ENCODE peak calls at places on chromosomes 16 and 17, in six cellular contexts. Y is CD4-positive, CD25-positive, alpha-beta regulatory T cell; N is activated CD4-positive, alpha-beta T cell treated with anti-CD3 and anti-CD28 coated beads, Interleukin-2, amount 50 U/mL, for 48 hours; R is stimulated activated CD4-positive, alpha-beta T cell treated with anti-CD3 and anti-CD28 coated beads, Interleukin-2, amount 100 ng/mL, for 24 hours; V is Caki2; F is posterior cingulate gyrus. B is an unnamed sample.

GRCh38 chr16:14070877-14071575 is at the start of gene MRTFB:
- DNase-seq in Y (peak), N (peak), R (peak), V (peak), F (peak), B (peak)

GRCh38 chr16:29701214-29701555 is 22.2 kb downstream of the QPRT start:
- DNase-seq in Y (no peak), N (no peak), R (no peak), V (no peak), F (no peak), B (no peak)

GRCh38 chr16:55943257-55943656 is 68.1 kb upstream of the CES5A start:
- DNase-seq in Y (no peak), N (no peak), R (no peak), V (no peak), F (no peak), B (no peak)

GRCh38 chr17:45287526-45288264 is 25.8 kb upstream of the SPATA32 start:
- DNase-seq in Y (no peak), N (no peak), R (no peak), V (no peak), F (no peak), B (no peak)

GRCh38 chr16:50303605-50304466 is 37.5 kb downstream of the ADCY7 start:
- DNase-seq in Y (no peak), N (no peak), R (no peak), V (no peak), F (peak), B (no peak)

GRCh38 chr16:87955302-87956168 is 4.3 kb downstream of the BANP start:
- DNase-seq in Y (peak), N (no peak), R (no peak), V (no peak), F (no peak), B (peak)

GRCh38 chr16:85912271-85912974 is 13.5 kb downstream of the IRF8 start:
- DNase-seq in Y (no peak), N (no peak), R (no peak), V (no peak), F (no peak), B (no peak)

GRCh38 chr17:60599220-60599619 is 773 bp upstream of the PPM1D start:
- DNase-seq in Y (no peak), N (no peak), R (no peak), V (no peak), F (no peak), B (no peak)

GRCh38 chr17:40072481-40073346 is 9.9 kb downstream of the THRA start:
- DNase-seq in Y (no peak), N (no peak), R (no peak), V (no peak), F (no peak), B (no peak)

GRCh38 chr17:83155128-83156081 is 76.0 kb downstream of the METRNL start:
- DNase-seq in Y (peak), N (peak), R (no peak), V (no peak), F (no peak), B (peak)

GRCh38 chr17:2235792-2236365 is 67.7 kb downstream of the SMG6 start:
- DNase-seq in Y (no peak), N (no peak), R (no peak), V (no peak), F (no peak), B (no peak)

GRCh38 chr17:57911834-57912673 is 43.2 kb downstream of the CUEDC1 start:
- DNase-seq in Y (no peak), N (no peak), R (no peak), V (no peak), F (peak), B (no peak)

GRCh38 chr17:76122411-76123126 is 18.5 kb downstream of the FOXJ1 start:
- DNase-seq in Y (no peak), N (no peak), R (no peak), V (no peak), F (no peak), B (no peak)

GRCh38 chr17:46851029-46851741 is at the start of gene WNT9B:
- DNase-seq in Y (no peak), N (no peak), R (no peak), V (peak), F (no peak), B (no peak)

GRCh38 chr17:45227631-45228120 is 6.0 kb downstream of the FMNL1 start:
- DNase-seq in Y (peak), N (peak), R (no peak), V (no peak), F (no peak), B (no peak)

GRCh38 chr16:48053346-48053745 is 102.4 kb downstream of the ABCC12 start:
- DNase-seq in Y (no peak), N (no peak), R (no peak), V (no peak), F (no peak), B (no peak)

GRCh38 chr17:72539981-72540897 is 419.4 kb downstream of the SOX9 start:
- DNase-seq in Y (peak), N (peak), R (peak), V (peak), F (peak), B (peak)

GRCh38 chr17:44599298-44600175 is 42.3 kb downstream of the FZD2 start:
- DNase-seq in Y (no peak), N (no peak), R (no peak), V (peak), F (no peak), B (no peak)